ENCODE peak calls at places on chromosomes 3 and 15, in nine cellular contexts. One of them, this sample, is unnamed.

GRCh38 chr3:32551496-32551895 is 19.2 kb downstream of the DYNC1LI1 start:
- DNase-seq in stimulated activated CD8-positive, alpha-beta memory T cell treated with anti-CD3 and anti-CD28 coated beads, Interleukin-7, amount 100 ng/mL, for 24 hours: no peak
- DNase-seq in CD4-positive, alpha-beta memory T cell: no peak
- DNase-seq in NCI-H345: no peak
- DNase-seq in GM04504: no peak
- DNase-seq in COR-L47: no peak
- DNase-seq in effector CD4-positive, alpha-beta T cell: no peak
- DNase-seq in hippocampal formation: no peak
- DNase-seq in activated gamma-delta T cell: no peak
- DNase-seq in this sample: no peak

GRCh38 chr3:168894204-168894603 is 769.3 kb downstream of the MECOM start:
- DNase-seq in stimulated activated CD8-positive, alpha-beta memory T cell treated with anti-CD3 and anti-CD28 coated beads, Interleukin-7, amount 100 ng/mL, for 24 hours: no peak
- DNase-seq in CD4-positive, alpha-beta memory T cell: no peak
- DNase-seq in NCI-H345: no peak
- DNase-seq in GM04504: no peak
- DNase-seq in COR-L47: no peak
- DNase-seq in effector CD4-positive, alpha-beta T cell: no peak
- DNase-seq in hippocampal formation: no peak
- DNase-seq in activated gamma-delta T cell: no peak
- DNase-seq in this sample: no peak

GRCh38 chr3:165642761-165643432 is 194.3 kb downstream of the BCHE start:
- DNase-seq in stimulated activated CD8-positive, alpha-beta memory T cell treated with anti-CD3 and anti-CD28 coated beads, Interleukin-7, amount 100 ng/mL, for 24 hours: no peak
- DNase-seq in CD4-positive, alpha-beta memory T cell: no peak
- DNase-seq in NCI-H345: peak; percentile 16
- DNase-seq in GM04504: peak; percentile 83
- DNase-seq in COR-L47: peak; percentile 79
- DNase-seq in effector CD4-positive, alpha-beta T cell: no peak
- DNase-seq in hippocampal formation: no peak
- DNase-seq in activated gamma-delta T cell: no peak
- DNase-seq in this sample: no peak

GRCh38 chr3:115975353-115975752 is 352.0 kb downstream of the GAP43 start:
- DNase-seq in stimulated activated CD8-positive, alpha-beta memory T cell treated with anti-CD3 and anti-CD28 coated beads, Interleukin-7, amount 100 ng/mL, for 24 hours: no peak
- DNase-seq in CD4-positive, alpha-beta memory T cell: no peak
- DNase-seq in NCI-H345: peak; percentile 41
- DNase-seq in GM04504: no peak
- DNase-seq in COR-L47: no peak
- DNase-seq in effector CD4-positive, alpha-beta T cell: no peak
- DNase-seq in hippocampal formation: no peak
- DNase-seq in activated gamma-delta T cell: no peak
- DNase-seq in this sample: no peak

GRCh38 chr3:179268400-179269051 is 17.6 kb upstream of the KCNMB3 start:
- DNase-seq in stimulated activated CD8-positive, alpha-beta memory T cell treated with anti-CD3 and anti-CD28 coated beads, Interleukin-7, amount 100 ng/mL, for 24 hours: no peak
- DNase-seq in CD4-positive, alpha-beta memory T cell: no peak
- DNase-seq in NCI-H345: no peak
- DNase-seq in GM04504: no peak
- DNase-seq in COR-L47: no peak
- DNase-seq in effector CD4-positive, alpha-beta T cell: no peak
- DNase-seq in hippocampal formation: no peak
- DNase-seq in activated gamma-delta T cell: no peak
- DNase-seq in this sample: no peak

GRCh38 chr15:41971893-41972340 is 440 bp downstream of the EHD4 start:
- DNase-seq in stimulated activated CD8-positive, alpha-beta memory T cell treated with anti-CD3 and anti-CD28 coated beads, Interleukin-7, amount 100 ng/mL, for 24 hours: no peak
- DNase-seq in CD4-positive, alpha-beta memory T cell: no peak
- DNase-seq in NCI-H345: peak; percentile 38
- DNase-seq in GM04504: no peak
- DNase-seq in COR-L47: no peak
- DNase-seq in effector CD4-positive, alpha-beta T cell: no peak
- DNase-seq in hippocampal formation: no peak
- DNase-seq in activated gamma-delta T cell: peak; percentile 55
- DNase-seq in this sample: no peak

GRCh38 chr15:60830479-60830878 is 351.5 kb upstream of the ICE2 start:
- DNase-seq in stimulated activated CD8-positive, alpha-beta memory T cell treated with anti-CD3 and anti-CD28 coated beads, Interleukin-7, amount 100 ng/mL, for 24 hours: no peak
- DNase-seq in CD4-positive, alpha-beta memory T cell: no peak
- DNase-seq in NCI-H345: no peak
- DNase-seq in GM04504: peak; percentile 59
- DNase-seq in COR-L47: no peak
- DNase-seq in effector CD4-positive, alpha-beta T cell: no peak
- DNase-seq in hippocampal formation: no peak
- DNase-seq in activated gamma-delta T cell: no peak
- DNase-seq in this sample: no peak

GRCh38 chr15:100078511-100079220 is 263.1 kb downstream of the ADAMTS17 start:
- DNase-seq in stimulated activated CD8-positive, alpha-beta memory T cell treated with anti-CD3 and anti-CD28 coated beads, Interleukin-7, amount 100 ng/mL, for 24 hours: no peak
- DNase-seq in CD4-positive, alpha-beta memory T cell: no peak
- DNase-seq in NCI-H345: no peak
- DNase-seq in GM04504: no peak
- DNase-seq in COR-L47: no peak
- DNase-seq in effector CD4-positive, alpha-beta T cell: no peak
- DNase-seq in hippocampal formation: no peak
- DNase-seq in activated gamma-delta T cell: no peak
- DNase-seq in this sample: no peak

GRCh38 chr15:62120776-62121175 is 44.3 kb downstream of the C2CD4B start:
- DNase-seq in stimulated activated CD8-positive, alpha-beta memory T cell treated with anti-CD3 and anti-CD28 coated beads, Interleukin-7, amount 100 ng/mL, for 24 hours: no peak
- DNase-seq in CD4-positive, alpha-beta memory T cell: no peak
- DNase-seq in NCI-H345: no peak
- DNase-seq in GM04504: no peak
- DNase-seq in COR-L47: no peak
- DNase-seq in effector CD4-positive, alpha-beta T cell: no peak
- DNase-seq in hippocampal formation: no peak
- DNase-seq in activated gamma-delta T cell: no peak
- DNase-seq in this sample: no peak

GRCh38 chr3:144403040-144403457 is 431.4 kb downstream of the DIPK2A start:
- DNase-seq in stimulated activated CD8-positive, alpha-beta memory T cell treated with anti-CD3 and anti-CD28 coated beads, Interleukin-7, amount 100 ng/mL, for 24 hours: no peak
- DNase-seq in CD4-positive, alpha-beta memory T cell: no peak
- DNase-seq in NCI-H345: no peak
- DNase-seq in GM04504: no peak
- DNase-seq in COR-L47: no peak
- DNase-seq in effector CD4-positive, alpha-beta T cell: no peak
- DNase-seq in hippocampal formation: no peak
- DNase-seq in activated gamma-delta T cell: no peak
- DNase-seq in this sample: no peak

GRCh38 chr3:125194849-125195601 is 17.5 kb downstream of the SLC12A8 start:
- DNase-seq in stimulated activated CD8-positive, alpha-beta memory T cell treated with anti-CD3 and anti-CD28 coated beads, Interleukin-7, amount 100 ng/mL, for 24 hours: no peak
- DNase-seq in CD4-positive, alpha-beta memory T cell: no peak
- DNase-seq in NCI-H345: no peak
- DNase-seq in GM04504: peak; percentile 58
- DNase-seq in COR-L47: no peak
- DNase-seq in effector CD4-positive, alpha-beta T cell: no peak
- DNase-seq in hippocampal formation: no peak
- DNase-seq in activated gamma-delta T cell: no peak
- DNase-seq in this sample: no peak

GRCh38 chr3:32421991-32422859 is 30.6 kb downstream of the CMTM7 start:
- DNase-seq in stimulated activated CD8-positive, alpha-beta memory T cell treated with anti-CD3 and anti-CD28 coated beads, Interleukin-7, amount 100 ng/mL, for 24 hours: no peak
- DNase-seq in CD4-positive, alpha-beta memory T cell: no peak
- DNase-seq in NCI-H345: peak; percentile 85
- DNase-seq in GM04504: peak; percentile 80
- DNase-seq in COR-L47: peak; percentile 81
- DNase-seq in effector CD4-positive, alpha-beta T cell: no peak
- DNase-seq in hippocampal formation: no peak
- DNase-seq in activated gamma-delta T cell: no peak
- DNase-seq in this sample: peak; percentile 8

GRCh38 chr3:58176827-58177489 is 33.8 kb downstream of the DNASE1L3 start:
- DNase-seq in stimulated activated CD8-positive, alpha-beta memory T cell treated with anti-CD3 and anti-CD28 coated beads, Interleukin-7, amount 100 ng/mL, for 24 hours: no peak
- DNase-seq in CD4-positive, alpha-beta memory T cell: no peak
- DNase-seq in NCI-H345: no peak
- DNase-seq in GM04504: no peak
- DNase-seq in COR-L47: no peak
- DNase-seq in effector CD4-positive, alpha-beta T cell: no peak
- DNase-seq in hippocampal formation: no peak
- DNase-seq in activated gamma-delta T cell: no peak
- DNase-seq in this sample: no peak